ENCODE peak calls at places on chromosome 12, in four cellular contexts. V is stimulated activated CD4-positive, alpha-beta T cell treated with anti-CD3 and anti-CD28 coated beads, Interleukin-2, amount 100 ng/mL, for 24 hours; C is NCI-H1694 treated with DMSO at 0.1 percent for 48 hours; Q is T-helper 2 cell treated with Interferon-gamma antibody and Interleukin-4, amounts not matched to agents 5 μg/mL and 100 μg/mL, for 36 hours. W is an unnamed sample.

GRCh38 chr12:47715877-47716548 is 9.3 kb downstream of the ENDOU start:
- DNase-seq in V (no peak), C (no peak), Q (no peak), W (no peak)

GRCh38 chr12:77766224-77766623 is 64.5 kb upstream of the NAV3 start:
- DNase-seq in V (no peak), C (no peak), Q (no peak), W (no peak)

GRCh38 chr12:112121780-112122565 is 3.4 kb upstream of the TRAFD1 start:
- DNase-seq in V (no peak), C (no peak), Q (no peak), W (peak)

GRCh38 chr12:126038434-126038833 is 973.2 kb downstream of the AACS start:
- DNase-seq in V (no peak), C (no peak), Q (no peak), W (no peak)

GRCh38 chr12:63913929-63914328 is 69.4 kb downstream of the SRGAP1 start:
- DNase-seq in V (no peak), C (no peak), Q (no peak), W (no peak)

GRCh38 chr12:76152161-76152807 is 67.8 kb upstream of the NAP1L1 start:
- DNase-seq in V (no peak), C (no peak), Q (no peak), W (no peak)

GRCh38 chr12:131774576-131774975 is 53.6 kb upstream of the MMP17 start:
- DNase-seq in V (no peak), C (no peak), Q (no peak), W (no peak)

GRCh38 chr12:99271071-99271470 is 376.5 kb upstream of the GARIN6 start:
- DNase-seq in V (no peak), C (no peak), Q (no peak), W (no peak)

GRCh38 chr12:114812858-114813761 is 129.1 kb upstream of the TBX3 start:
- DNase-seq in V (no peak), C (no peak), Q (no peak), W (no peak)

GRCh38 chr12:20883288-20883687 is 72.8 kb downstream of the SLCO1B3 start:
- DNase-seq in V (no peak), C (no peak), Q (no peak), W (peak)

GRCh38 chr12:946656-947055 is 2.8 kb downstream of the RAD52 start:
- DNase-seq in V (no peak), C (no peak), Q (peak), W (no peak)

GRCh38 chr12:48388430-48388829 is 37.7 kb upstream of the ZNF641 start:
- DNase-seq in V (no peak), C (no peak), Q (no peak), W (no peak)

GRCh38 chr12:108633534-108634224 is at the start of gene SELPLG:
- DNase-seq in V (peak), C (no peak), Q (peak), W (peak)

GRCh38 chr12:76299536-76300296 is 48.5 kb downstream of the BBS10 start:
- DNase-seq in V (no peak), C (peak), Q (no peak), W (no peak)

GRCh38 chr12:109293106-109293505 is 16.0 kb downstream of the FOXN4 start:
- DNase-seq in V (no peak), C (no peak), Q (no peak), W (no peak)

GRCh38 chr12:132323171-132324010 is 6.0 kb downstream of the GALNT9 start:
- DNase-seq in V (no peak), C (no peak), Q (no peak), W (no peak)

GRCh38 chr12:88291498-88292131 is 149.5 kb downstream of the TMTC3 start:
- DNase-seq in V (no peak), C (no peak), Q (no peak), W (no peak)

GRCh38 chr12:2401040-2401439 is 348.3 kb downstream of the CACNA1C start:
- DNase-seq in V (no peak), C (no peak), Q (no peak), W (no peak)

GRCh38 chr12:58919271-58920101 is 818 bp downstream of the LRIG3 start:
- DNase-seq in V (no peak), C (peak), Q (no peak), W (peak)

GRCh38 chr12:11762723-11763326 is 113.4 kb downstream of the ETV6 start:
- DNase-seq in V (peak), C (no peak), Q (no peak), W (no peak)

GRCh38 chr12:93080452-93080851 is 151.4 kb upstream of the EEA1 start:
- DNase-seq in V (no peak), C (no peak), Q (no peak), W (no peak)

GRCh38 chr12:32025906-32026305 is 66.7 kb downstream of the RESF1 start:
- DNase-seq in V (peak), C (no peak), Q (peak), W (no peak)

W was measured in left colon.